ENCODE peak calls at places on chromosomes 6 and 20, in four cellular contexts. One of them, this sample, is unnamed.

GRCh38 chr20:59402697-59403096 is 102.3 kb downstream of the EDN3 start:
- DNase-seq in heart right ventricle: no peak
- DNase-seq in GM04504: no peak
- DNase-seq in GM23338: no peak
- DNase-seq in this sample: no peak

GRCh38 chr6:63097222-63097621 is 114.0 kb upstream of the FKBP1C start:
- DNase-seq in heart right ventricle: no peak
- DNase-seq in GM23338: no peak
- DNase-seq in GM04504: no peak
- DNase-seq in this sample: no peak

GRCh38 chr6:70164556-70164955 is 138.3 kb downstream of the COL9A1 start:
- DNase-seq in GM23338: no peak
- DNase-seq in heart right ventricle: no peak
- DNase-seq in GM04504: no peak
- DNase-seq in this sample: no peak

GRCh38 chr20:21609221-21609620 is 95.4 kb upstream of the NKX2-2 start:
- DNase-seq in GM04504: peak; percentile 10
- DNase-seq in GM23338: no peak
- DNase-seq in heart right ventricle: no peak
- DNase-seq in this sample: no peak

GRCh38 chr6:158142789-158143188 is 25.3 kb downstream of the SERAC1 start:
- DNase-seq in heart right ventricle: no peak
- DNase-seq in GM23338: no peak
- DNase-seq in GM04504: peak; percentile 76
- DNase-seq in this sample: no peak

GRCh38 chr20:57795977-57796560 is 86.3 kb upstream of the PMEPA1 start:
- DNase-seq in heart right ventricle: no peak
- DNase-seq in GM23338: no peak
- DNase-seq in GM04504: no peak
- DNase-seq in this sample: no peak

GRCh38 chr20:24576447-24576846 is 107.0 kb downstream of the SYNDIG1 start:
- DNase-seq in GM23338: no peak
- DNase-seq in GM04504: no peak
- DNase-seq in heart right ventricle: no peak
- DNase-seq in this sample: no peak

GRCh38 chr20:24991897-24992419 is 593 bp downstream of the APMAP start:
- DNase-seq in heart right ventricle: peak; percentile 39
- DNase-seq in GM23338: peak; percentile 50
- DNase-seq in GM04504: no peak
- DNase-seq in this sample: no peak

GRCh38 chr6:126038234-126038633 is 51.9 kb downstream of the TRMT11 start:
- DNase-seq in GM23338: no peak
- DNase-seq in GM04504: no peak
- DNase-seq in heart right ventricle: no peak
- DNase-seq in this sample: no peak

GRCh38 chr6:55209059-55209458 is 34.7 kb downstream of the HCRTR2 start:
- DNase-seq in GM04504: no peak
- DNase-seq in GM23338: no peak
- DNase-seq in heart right ventricle: no peak
- DNase-seq in this sample: no peak

GRCh38 chr6:111096246-111096645 is 8.9 kb downstream of the SLC16A10 start:
- DNase-seq in heart right ventricle: no peak
- DNase-seq in GM04504: no peak
- DNase-seq in GM23338: no peak
- DNase-seq in this sample: no peak

GRCh38 chr20:19249515-19249914 is 37.1 kb downstream of the SLC24A3 start:
- DNase-seq in heart right ventricle: no peak
- DNase-seq in GM23338: no peak
- DNase-seq in GM04504: no peak
- DNase-seq in this sample: no peak

GRCh38 chr6:4319992-4320683 is 184.8 kb upstream of the ECI2 start:
- DNase-seq in GM23338: no peak
- DNase-seq in GM04504: peak; percentile 42
- DNase-seq in heart right ventricle: no peak
- DNase-seq in this sample: no peak

This sample was measured in esophagus squamous epithelium.